ENCODE peak calls at places on chromosomes 1 and 21, in nine cellular contexts. Y, O, Z, R, E, H, I, C and A are unnamed samples.

GRCh38 chr21:40143822-40144525 is 276.7 kb downstream of the PCP4 start:
- DNase-seq in Y (peak; percentile 4), O (no peak), Z (no peak), R (peak; percentile 49), E (peak; percentile 2), H (peak; percentile 2), I (peak; percentile 46), C (peak; percentile 27), A (peak; percentile 13)

GRCh38 chr1:221708987-221709386 is 32.9 kb downstream of the DUSP10 start:
- DNase-seq in Y (peak; percentile 55), O (no peak), Z (peak; percentile 75), R (no peak), E (no peak), H (no peak), I (peak; percentile 81), C (peak; percentile 46), A (peak; percentile 38)

GRCh38 chr1:1431845-1432565 is 3.5 kb upstream of the VWA1 start:
- DNase-seq in Y (no peak), O (no peak), Z (no peak), R (no peak), E (no peak), H (no peak), I (no peak), C (no peak), A (no peak)

GRCh38 chr1:200590001-200590400 is 30.6 kb downstream of the KIF14 start:
- DNase-seq in Y (no peak), O (no peak), Z (no peak), R (no peak), E (no peak), H (no peak), I (no peak), C (no peak), A (no peak)

GRCh38 chr1:15313012-15313411 is 66.0 kb downstream of the FHAD1 start:
- DNase-seq in Y (no peak), O (no peak), Z (no peak), R (no peak), E (no peak), H (no peak), I (no peak), C (no peak), A (no peak)

GRCh38 chr1:236063919-236064673 is 794 bp downstream of the NID1 start:
- DNase-seq in Y (no peak), O (peak; percentile 54), Z (no peak), R (peak; percentile 51), E (no peak), H (peak; percentile 46), I (peak; percentile 59), C (peak; percentile 42), A (no peak)

GRCh38 chr1:3018576-3018975 is 2.7 kb upstream of the ACTRT2 start:
- DNase-seq in Y (no peak), O (peak; percentile 35), Z (no peak), R (no peak), E (no peak), H (no peak), I (no peak), C (no peak), A (no peak)

GRCh38 chr1:99717005-99717404 is 49.4 kb downstream of the FRRS1 start:
- DNase-seq in Y (no peak), O (no peak), Z (no peak), R (no peak), E (no peak), H (no peak), I (no peak), C (no peak), A (no peak)